ENCODE peak calls at places on chromosomes 11 and 22, in five cellular contexts. One of them, this sample, is unnamed.

GRCh38 chr11:390175-390574 is 3.8 kb upstream of the PKP3 start:
- DNase-seq in upper lobe of left lung: no peak
- DNase-seq in tibial nerve: no peak
- DNase-seq in lower lobe of right lung: no peak
- DNase-seq in left ventricle myocardium inferior: no peak
- DNase-seq in this sample: no peak

GRCh38 chr11:3989251-3989650 is 105.3 kb upstream of the RRM1 start:
- DNase-seq in left ventricle myocardium inferior: no peak
- DNase-seq in upper lobe of left lung: no peak
- DNase-seq in tibial nerve: no peak
- DNase-seq in lower lobe of right lung: no peak
- DNase-seq in this sample: no peak

GRCh38 chr11:70545626-70545945 is 147.3 kb downstream of the CTTN start:
- DNase-seq in lower lobe of right lung: peak; percentile 35
- DNase-seq in tibial nerve: no peak
- DNase-seq in left ventricle myocardium inferior: no peak
- DNase-seq in upper lobe of left lung: no peak
- DNase-seq in this sample: no peak

GRCh38 chr22:20211997-20212753 is 55.9 kb downstream of the RTN4R start:
- DNase-seq in tibial nerve: no peak
- DNase-seq in upper lobe of left lung: peak; percentile 59
- DNase-seq in lower lobe of right lung: peak; percentile 74
- DNase-seq in left ventricle myocardium inferior: peak; percentile 76
- DNase-seq in this sample: no peak

GRCh38 chr22:20590477-20591294 is 83.3 kb downstream of the MED15 start:
- DNase-seq in upper lobe of left lung: no peak
- DNase-seq in left ventricle myocardium inferior: no peak
- DNase-seq in lower lobe of right lung: no peak
- DNase-seq in tibial nerve: no peak
- DNase-seq in this sample: no peak

GRCh38 chr11:14373941-14374646 is 15.1 kb upstream of the RRAS2 start:
- DNase-seq in tibial nerve: peak; percentile 28
- DNase-seq in lower lobe of right lung: no peak
- DNase-seq in left ventricle myocardium inferior: no peak
- DNase-seq in upper lobe of left lung: peak; percentile 40
- DNase-seq in this sample: no peak

GRCh38 chr22:31603081-31603525 is 58.9 kb downstream of the PISD start:
- DNase-seq in upper lobe of left lung: no peak
- DNase-seq in lower lobe of right lung: no peak
- DNase-seq in tibial nerve: no peak
- DNase-seq in left ventricle myocardium inferior: no peak
- DNase-seq in this sample: no peak

GRCh38 chr11:71307811-71308645 is 55.7 kb upstream of the SHANK2 start:
- DNase-seq in tibial nerve: no peak
- DNase-seq in upper lobe of left lung: no peak
- DNase-seq in lower lobe of right lung: no peak
- DNase-seq in left ventricle myocardium inferior: no peak
- DNase-seq in this sample: no peak

GRCh38 chr11:62108971-62109391 is 14.8 kb upstream of the INCENP start:
- DNase-seq in upper lobe of left lung: no peak
- DNase-seq in left ventricle myocardium inferior: no peak
- DNase-seq in lower lobe of right lung: no peak
- DNase-seq in tibial nerve: no peak
- DNase-seq in this sample: no peak

GRCh38 chr11:102347526-102348331 is 715 bp downstream of the BIRC2 start:
- DNase-seq in left ventricle myocardium inferior: no peak
- DNase-seq in lower lobe of right lung: no peak
- DNase-seq in tibial nerve: peak; percentile 43
- DNase-seq in upper lobe of left lung: peak; percentile 28
- DNase-seq in this sample: no peak

GRCh38 chr11:102599642-102600261 is 25.4 kb downstream of the MMP20 start:
- DNase-seq in upper lobe of left lung: no peak
- DNase-seq in tibial nerve: no peak
- DNase-seq in lower lobe of right lung: no peak
- DNase-seq in left ventricle myocardium inferior: no peak
- DNase-seq in this sample: no peak

GRCh38 chr11:94694309-94695060 is 73.7 kb upstream of the AMOTL1 start:
- DNase-seq in lower lobe of right lung: no peak
- DNase-seq in left ventricle myocardium inferior: no peak
- DNase-seq in upper lobe of left lung: no peak
- DNase-seq in tibial nerve: no peak
- DNase-seq in this sample: no peak

GRCh38 chr11:76279651-76280050 is 73.3 kb upstream of the WNT11 start:
- DNase-seq in left ventricle myocardium inferior: no peak
- DNase-seq in upper lobe of left lung: no peak
- DNase-seq in tibial nerve: no peak
- DNase-seq in lower lobe of right lung: no peak
- DNase-seq in this sample: no peak

GRCh38 chr11:102704841-102705240 is 728 bp downstream of the MMP27 start:
- DNase-seq in lower lobe of right lung: no peak
- DNase-seq in left ventricle myocardium inferior: no peak
- DNase-seq in upper lobe of left lung: no peak
- DNase-seq in tibial nerve: no peak
- DNase-seq in this sample: no peak

GRCh38 chr11:15649371-15650104 is 534.8 kb downstream of the INSC start:
- DNase-seq in upper lobe of left lung: no peak
- DNase-seq in tibial nerve: no peak
- DNase-seq in left ventricle myocardium inferior: no peak
- DNase-seq in lower lobe of right lung: no peak
- DNase-seq in this sample: no peak

GRCh38 chr11:725624-726202 is 19.7 kb downstream of the EPS8L2 start:
- DNase-seq in lower lobe of right lung: no peak
- DNase-seq in tibial nerve: no peak
- DNase-seq in left ventricle myocardium inferior: no peak
- DNase-seq in upper lobe of left lung: no peak
- DNase-seq in this sample: no peak

GRCh38 chr22:25139062-25139461 is 60.6 kb upstream of the CRYBB3 start:
- DNase-seq in left ventricle myocardium inferior: peak; percentile 48
- DNase-seq in tibial nerve: no peak
- DNase-seq in lower lobe of right lung: no peak
- DNase-seq in upper lobe of left lung: no peak
- DNase-seq in this sample: no peak

GRCh38 chr22:40665312-40665711 is 14.0 kb upstream of the MCHR1 start:
- DNase-seq in upper lobe of left lung: no peak
- DNase-seq in tibial nerve: no peak
- DNase-seq in left ventricle myocardium inferior: peak; percentile 75
- DNase-seq in lower lobe of right lung: no peak
- DNase-seq in this sample: no peak

GRCh38 chr22:22872722-22873708 is 14.6 kb upstream of the IGLL5 start:
- DNase-seq in lower lobe of right lung: no peak
- DNase-seq in left ventricle myocardium inferior: no peak
- DNase-seq in tibial nerve: no peak
- DNase-seq in upper lobe of left lung: no peak
- DNase-seq in this sample: no peak

GRCh38 chr11:47399860-47400812 is 8.3 kb upstream of the SLC39A13 start:
- DNase-seq in upper lobe of left lung: peak; percentile 51
- DNase-seq in left ventricle myocardium inferior: peak; percentile 48
- DNase-seq in tibial nerve: no peak
- DNase-seq in lower lobe of right lung: no peak
- DNase-seq in this sample: peak; percentile 34

GRCh38 chr22:37726240-37726887 is 29.5 kb downstream of the TRIOBP start:
- DNase-seq in upper lobe of left lung: no peak
- DNase-seq in tibial nerve: no peak
- DNase-seq in lower lobe of right lung: no peak
- DNase-seq in left ventricle myocardium inferior: no peak
- DNase-seq in this sample: no peak

GRCh38 chr11:11978098-11978637 is 30.3 kb downstream of the DKK3 start:
- DNase-seq in upper lobe of left lung: no peak
- DNase-seq in lower lobe of right lung: no peak
- DNase-seq in tibial nerve: no peak
- DNase-seq in left ventricle myocardium inferior: no peak
- DNase-seq in this sample: no peak

GRCh38 chr22:19147193-19147780 is 2.8 kb downstream of the GSC2 start:
- DNase-seq in upper lobe of left lung: no peak
- DNase-seq in left ventricle myocardium inferior: no peak
- DNase-seq in tibial nerve: no peak
- DNase-seq in lower lobe of right lung: no peak
- DNase-seq in this sample: no peak

GRCh38 chr11:125944350-125945010 is 1.4 kb upstream of the VSIG10L2 start:
- DNase-seq in left ventricle myocardium inferior: no peak
- DNase-seq in upper lobe of left lung: no peak
- DNase-seq in lower lobe of right lung: no peak
- DNase-seq in tibial nerve: no peak
- DNase-seq in this sample: no peak

GRCh38 chr11:3882671-3883070 is 27.2 kb downstream of the STIM1 start:
- DNase-seq in tibial nerve: no peak
- DNase-seq in lower lobe of right lung: no peak
- DNase-seq in left ventricle myocardium inferior: no peak
- DNase-seq in upper lobe of left lung: no peak
- DNase-seq in this sample: no peak

GRCh38 chr22:35808377-35808776 is 90.7 kb downstream of the APOL5 start:
- DNase-seq in left ventricle myocardium inferior: no peak
- DNase-seq in upper lobe of left lung: no peak
- DNase-seq in tibial nerve: no peak
- DNase-seq in lower lobe of right lung: no peak
- DNase-seq in this sample: no peak

GRCh38 chr22:38744981-38745380 is 10.8 kb downstream of the SUN2 start:
- DNase-seq in upper lobe of left lung: no peak
- DNase-seq in lower lobe of right lung: no peak
- DNase-seq in left ventricle myocardium inferior: no peak
- DNase-seq in tibial nerve: no peak
- DNase-seq in this sample: no peak

GRCh38 chr11:16912607-16913006 is 101.6 kb downstream of the PLEKHA7 start:
- DNase-seq in lower lobe of right lung: no peak
- DNase-seq in left ventricle myocardium inferior: no peak
- DNase-seq in upper lobe of left lung: no peak
- DNase-seq in tibial nerve: no peak
- DNase-seq in this sample: no peak

GRCh38 chr11:132650969-132651720 is 881.2 kb downstream of the OPCML start:
- DNase-seq in tibial nerve: no peak
- DNase-seq in left ventricle myocardium inferior: no peak
- DNase-seq in lower lobe of right lung: no peak
- DNase-seq in upper lobe of left lung: peak; percentile 58
- DNase-seq in this sample: no peak

GRCh38 chr11:11349051-11349450 is 4.0 kb downstream of the CSNK2A3 start:
- DNase-seq in tibial nerve: no peak
- DNase-seq in lower lobe of right lung: no peak
- DNase-seq in upper lobe of left lung: no peak
- DNase-seq in left ventricle myocardium inferior: no peak
- DNase-seq in this sample: no peak

GRCh38 chr11:12180257-12181205 is 70.1 kb downstream of the MICAL2 start:
- DNase-seq in left ventricle myocardium inferior: no peak
- DNase-seq in lower lobe of right lung: no peak
- DNase-seq in upper lobe of left lung: no peak
- DNase-seq in tibial nerve: no peak
- DNase-seq in this sample: no peak

GRCh38 chr11:93694109-93694508 is 32.6 kb downstream of the CEP295 start:
- DNase-seq in lower lobe of right lung: no peak
- DNase-seq in tibial nerve: no peak
- DNase-seq in upper lobe of left lung: no peak
- DNase-seq in left ventricle myocardium inferior: no peak
- DNase-seq in this sample: no peak
- TF ChIP-seq CTCF in lower lobe of right lung: no peak
- TF ChIP-seq CTCF in tibial nerve: no peak
- TF ChIP-seq CTCF in upper lobe of left lung: no peak
- TF ChIP-seq CTCF in left ventricle myocardium inferior: no peak
- TF ChIP-seq CTCF in this sample: no peak

GRCh38 chr11:120501440-120501839 is 10.1 kb upstream of the GRIK4 start:
- DNase-seq in left ventricle myocardium inferior: no peak
- DNase-seq in tibial nerve: no peak
- DNase-seq in upper lobe of left lung: no peak
- DNase-seq in lower lobe of right lung: no peak
- DNase-seq in this sample: no peak

GRCh38 chr11:120500414-120500936 is 11.1 kb upstream of the GRIK4 start:
- DNase-seq in tibial nerve: peak; percentile 23
- DNase-seq in left ventricle myocardium inferior: no peak
- DNase-seq in upper lobe of left lung: no peak
- DNase-seq in lower lobe of right lung: no peak
- DNase-seq in this sample: no peak

GRCh38 chr11:120501976-120502755 is 9.4 kb upstream of the GRIK4 start:
- DNase-seq in upper lobe of left lung: no peak
- DNase-seq in lower lobe of right lung: no peak
- DNase-seq in tibial nerve: no peak
- DNase-seq in left ventricle myocardium inferior: no peak
- DNase-seq in this sample: no peak

GRCh38 chr11:120499088-120499487 is 12.5 kb upstream of the GRIK4 start:
- DNase-seq in left ventricle myocardium inferior: no peak
- DNase-seq in lower lobe of right lung: no peak
- DNase-seq in tibial nerve: no peak
- DNase-seq in upper lobe of left lung: no peak
- DNase-seq in this sample: no peak

GRCh38 chr11:120499859-120500258 is 11.7 kb upstream of the GRIK4 start:
- DNase-seq in left ventricle myocardium inferior: no peak
- DNase-seq in lower lobe of right lung: no peak
- DNase-seq in upper lobe of left lung: no peak
- DNase-seq in tibial nerve: no peak
- DNase-seq in this sample: no peak
- H3K27ac ChIP-seq in left ventricle myocardium inferior: no peak overlapping the region
- H3K27ac ChIP-seq in lower lobe of right lung: no peak overlapping the region
- H3K27ac ChIP-seq in upper lobe of left lung: no peak overlapping the region
- H3K27ac ChIP-seq in tibial nerve: no peak overlapping the region
- H3K27ac ChIP-seq in this sample: no peak overlapping the region

GRCh38 chr11:121112498-121113455 is 11.7 kb downstream of the TECTA start:
- DNase-seq in left ventricle myocardium inferior: peak; percentile 52
- DNase-seq in upper lobe of left lung: peak; percentile 63
- DNase-seq in lower lobe of right lung: peak; percentile 69
- DNase-seq in tibial nerve: peak; percentile 55
- DNase-seq in this sample: peak; percentile 15
- H3K4me3 ChIP-seq in left ventricle myocardium inferior: no peak overlapping the region
- H3K4me3 ChIP-seq in upper lobe of left lung: no peak overlapping the region
- H3K4me3 ChIP-seq in lower lobe of right lung: no peak overlapping the region
- H3K4me3 ChIP-seq in tibial nerve: no peak overlapping the region
- H3K4me3 ChIP-seq in this sample: no peak overlapping the region

GRCh38 chr11:77617892-77618291 is 19.7 kb downstream of the CLNS1A start:
- DNase-seq in upper lobe of left lung: no peak
- DNase-seq in tibial nerve: no peak
- DNase-seq in left ventricle myocardium inferior: no peak
- DNase-seq in lower lobe of right lung: no peak
- DNase-seq in this sample: no peak

GRCh38 chr11:77619576-77620198 is 17.9 kb downstream of the CLNS1A start:
- DNase-seq in tibial nerve: peak; percentile 37
- DNase-seq in left ventricle myocardium inferior: no peak
- DNase-seq in lower lobe of right lung: no peak
- DNase-seq in upper lobe of left lung: no peak
- DNase-seq in this sample: no peak
- TF ChIP-seq CTCF in tibial nerve: peak; percentile 52
- TF ChIP-seq CTCF in left ventricle myocardium inferior: peak; percentile 76
- TF ChIP-seq CTCF in lower lobe of right lung: peak; percentile 72
- TF ChIP-seq CTCF in upper lobe of left lung: peak; percentile 63
- TF ChIP-seq CTCF in this sample: peak; percentile 77

GRCh38 chr11:8867035-8867434 is 44.0 kb upstream of the AKIP1 start:
- DNase-seq in tibial nerve: no peak
- DNase-seq in lower lobe of right lung: no peak
- DNase-seq in upper lobe of left lung: no peak
- DNase-seq in left ventricle myocardium inferior: no peak
- DNase-seq in this sample: no peak
- H3K27ac ChIP-seq in tibial nerve: no peak overlapping the region
- H3K27ac ChIP-seq in lower lobe of right lung: peak overlapping the region; percentile 66
- H3K27ac ChIP-seq in upper lobe of left lung: peak overlapping the region; percentile 75
- H3K27ac ChIP-seq in left ventricle myocardium inferior: peak overlapping the region; percentile 46
- H3K27ac ChIP-seq in this sample: no peak overlapping the region

GRCh38 chr11:72814831-72815618 is 814 bp downstream of the ATG16L2 start:
- DNase-seq in lower lobe of right lung: no peak
- DNase-seq in upper lobe of left lung: peak; percentile 61
- DNase-seq in left ventricle myocardium inferior: no peak
- DNase-seq in tibial nerve: no peak
- DNase-seq in this sample: no peak
- H3K4me3 ChIP-seq in lower lobe of right lung: peak overlapping the region; percentile 79
- H3K4me3 ChIP-seq in upper lobe of left lung: peak overlapping the region; percentile 88
- H3K4me3 ChIP-seq in left ventricle myocardium inferior: peak overlapping the region; percentile 88
- H3K4me3 ChIP-seq in tibial nerve: peak overlapping the region; percentile 78
- H3K4me3 ChIP-seq in this sample: peak overlapping the region; percentile 97

This sample was measured in CD8-positive, alpha-beta T cell.